ENCODE peak calls at places on chromosome 10, in five cellular contexts. U is NB4, R is AG10803, O is breast epithelium, T is fibroblast of mammary gland. C is an unnamed sample.

GRCh38 chr10:122143238-122143841 is 127.8 kb upstream of the BTBD16 start:
- DNase-seq in T (no peak), U (peak), R (no peak), O (no peak), C (no peak)

GRCh38 chr10:1653321-1653720 is 84.0 kb downstream of the ADARB2 start:
- DNase-seq in R (no peak), O (no peak), T (no peak), U (no peak), C (no peak)

GRCh38 chr10:32981760-32982159 is 23.7 kb upstream of the ITGB1 start:
- DNase-seq in R (peak), U (peak), T (peak), O (no peak), C (peak)

GRCh38 chr10:93554760-93555432 is 11.6 kb upstream of the FFAR4 start:
- DNase-seq in O (peak), R (peak), T (peak), U (peak), C (peak)

GRCh38 chr10:36181421-36181820 is 539.3 kb upstream of the FZD8 start:
- DNase-seq in U (no peak), R (peak), T (peak), O (no peak), C (no peak)

GRCh38 chr10:122323941-122324675 is 50.4 kb upstream of the PLEKHA1 start:
- DNase-seq in U (peak), O (no peak), R (peak), T (peak), C (peak)

GRCh38 chr10:59718246-59718645 is 8.6 kb upstream of the SLC16A9 start:
- DNase-seq in O (no peak), U (no peak), T (no peak), R (no peak), C (no peak)

GRCh38 chr10:71623098-71623985 is 96.2 kb downstream of the C10orf105 start:
- DNase-seq in T (peak), R (peak), U (peak), O (no peak), C (peak)

GRCh38 chr10:15589109-15589508 is 130.6 kb downstream of the ITGA8 start:
- DNase-seq in R (peak), O (no peak), U (no peak), T (no peak), C (peak)

GRCh38 chr10:72334832-72335393 is 19.8 kb downstream of the DNAJB12 start:
- DNase-seq in U (peak), O (peak), R (peak), T (peak), C (peak)

GRCh38 chr10:14358886-14359573 is 28.3 kb upstream of the FRMD4A start:
- DNase-seq in U (no peak), O (no peak), T (no peak), R (no peak), C (no peak)

GRCh38 chr10:122128357-122128756 is 139.4 kb downstream of the TACC2 start:
- DNase-seq in T (no peak), U (no peak), O (no peak), R (peak), C (no peak)

GRCh38 chr10:33732176-33733025 is 397.9 kb upstream of the NRP1 start:
- DNase-seq in U (no peak), O (no peak), T (no peak), R (no peak), C (peak)

GRCh38 chr10:83165164-83165563 is 974.1 kb upstream of the GHITM start:
- DNase-seq in O (no peak), R (no peak), T (no peak), U (no peak), C (no peak)

GRCh38 chr10:30387646-30388243 is 38.7 kb upstream of the MTPAP start:
- DNase-seq in U (no peak), T (peak), R (peak), O (no peak), C (peak)

GRCh38 chr10:50614444-50615137 is 9.2 kb downstream of the SGMS1 start:
- DNase-seq in O (no peak), T (no peak), R (no peak), U (no peak), C (no peak)

GRCh38 chr10:130062976-130063375 is 47.7 kb downstream of the C10orf143 start:
- DNase-seq in U (no peak), T (no peak), R (no peak), O (no peak), C (no peak)

GRCh38 chr10:3473271-3473670 is 300.7 kb upstream of the PITRM1 start:
- DNase-seq in U (no peak), O (peak), R (no peak), T (no peak), C (no peak)

GRCh38 chr10:132715791-132716680 is 69.9 kb downstream of the NKX6-2 start:
- DNase-seq in U (no peak), T (no peak), R (no peak), O (no peak), C (no peak)

GRCh38 chr10:72612203-72612826 is 13.6 kb downstream of the MICU1 start:
- DNase-seq in U (no peak), R (no peak), O (no peak), T (peak), C (peak)

GRCh38 chr10:97903128-97904025 is 53.7 kb downstream of the GOLGA7B start:
- DNase-seq in U (no peak), O (no peak), T (no peak), R (no peak), C (no peak)

GRCh38 chr10:30502266-30503058 is 68.5 kb downstream of the MAP3K8 start:
- DNase-seq in R (peak), O (no peak), U (peak), T (no peak), C (peak)

GRCh38 chr10:88418871-88419270 is 164.2 kb downstream of the RNLS start:
- DNase-seq in R (no peak), O (no peak), U (no peak), T (no peak), C (no peak)

GRCh38 chr10:10209152-10209551 is 808.5 kb upstream of the CELF2 start:
- DNase-seq in T (peak), U (peak), R (peak), O (no peak), C (peak)

GRCh38 chr10:32961892-32962369 is 3.9 kb upstream of the ITGB1 start:
- DNase-seq in O (no peak), R (peak), U (peak), T (peak), C (peak)

GRCh38 chr10:126525326-126525725 is 137.0 kb upstream of the ADAM12 start:
- DNase-seq in R (no peak), U (no peak), O (no peak), T (no peak), C (no peak)

GRCh38 chr10:133257489-133258065 is 19.1 kb downstream of the ADAM8 start:
- DNase-seq in R (peak), U (peak), T (peak), O (peak), C (peak)

GRCh38 chr10:7189909-7190308 is 220.9 kb downstream of the SFMBT2 start:
- DNase-seq in O (no peak), T (no peak), R (no peak), U (no peak), C (no peak)

GRCh38 chr10:11547111-11547625 is 64.3 kb downstream of the USP6NL start:
- DNase-seq in O (no peak), U (no peak), R (peak), T (no peak), C (peak)

GRCh38 chr10:101843032-101843991 is at the start of gene KCNIP2:
- DNase-seq in T (no peak), O (no peak), R (no peak), U (peak), C (no peak)

GRCh38 chr10:35470535-35470934 is 134.2 kb downstream of the CCNY start:
- DNase-seq in O (no peak), U (no peak), T (no peak), R (peak), C (no peak)

DNA sequence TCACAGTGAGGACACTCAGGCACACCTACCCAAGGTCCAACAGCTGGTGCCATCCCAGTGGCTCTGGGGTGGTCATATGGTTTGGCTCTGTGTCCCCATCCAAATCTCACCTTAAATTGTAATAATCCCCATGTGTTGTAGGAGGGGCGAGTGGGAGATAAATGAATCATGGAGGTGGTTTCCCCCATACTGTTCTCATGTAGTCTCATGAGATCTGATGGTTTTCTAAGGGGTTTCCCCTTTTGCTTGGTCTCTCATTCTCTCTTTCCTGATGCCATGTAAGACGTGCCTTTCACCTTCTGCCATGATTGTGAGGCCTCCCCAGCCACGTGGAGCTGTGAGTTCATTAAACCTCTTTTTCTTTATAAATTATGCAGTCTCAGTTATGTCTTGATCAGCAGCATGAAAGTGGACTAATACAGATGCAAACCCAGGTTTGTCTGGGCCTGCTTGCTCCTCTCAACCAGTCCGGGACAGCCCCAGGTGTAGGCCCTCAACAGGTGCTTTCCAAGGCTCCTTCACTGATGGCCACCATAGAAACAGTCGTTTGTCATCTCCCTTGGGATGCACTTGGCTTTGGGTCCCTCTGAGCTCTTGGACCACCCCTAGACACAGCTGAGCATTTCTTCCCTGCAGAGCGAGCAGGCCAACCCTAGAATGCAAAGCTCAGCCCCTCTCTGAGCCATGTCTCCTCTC is 101.3 kb upstream of the CTBP2 start:
- DNase-seq in O (no peak), T (no peak), U (no peak), R (no peak), C (no peak)
- H3K4me3 ChIP-seq in O (no peak), T (no peak), U (no peak), R (no peak), C (no peak)

DNA sequence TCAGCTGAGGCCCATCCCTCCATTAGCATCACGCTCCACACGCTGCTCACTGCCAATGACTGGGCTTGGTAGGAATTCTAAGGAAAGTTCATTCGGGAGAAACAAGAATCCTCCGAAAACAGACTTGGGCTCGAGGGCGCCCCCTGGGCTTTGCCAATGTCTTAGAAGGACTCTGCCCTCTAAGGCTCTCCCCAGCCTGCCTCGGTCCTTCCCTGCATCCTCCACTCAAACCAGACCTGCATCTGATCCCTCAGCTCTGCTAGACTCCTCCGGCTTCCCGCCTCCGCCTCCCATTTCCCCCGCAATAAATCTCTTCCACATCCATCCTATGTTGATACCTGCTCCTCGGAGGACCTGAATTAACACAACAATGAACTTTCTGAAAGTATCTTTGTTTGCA is 177.6 kb downstream of the PLPP4 start:
- DNase-seq in U (peak), T (no peak), O (no peak), R (no peak), C (no peak)
- TF ChIP-seq CTCF in U (peak), T (no peak), O (no peak), R (no peak), C (no peak)

GRCh38 chr10:103838851-103839512 is 16.4 kb downstream of the SH3PXD2A start:
- DNase-seq in T (peak), U (no peak), R (peak), O (no peak), C (no peak)

GRCh38 chr10:103841519-103841918 is 13.9 kb downstream of the SH3PXD2A start:
- DNase-seq in O (no peak), U (no peak), R (no peak), T (no peak), C (no peak)

GRCh38 chr10:103839513-103839864 is 15.9 kb downstream of the SH3PXD2A start:
- DNase-seq in O (no peak), R (no peak), T (no peak), U (no peak), C (no peak)

GRCh38 chr10:103839867-103840746 is 15.3 kb downstream of the SH3PXD2A start:
- DNase-seq in U (no peak), O (no peak), T (no peak), R (no peak), C (no peak)

GRCh38 chr10:103840747-103841085 is 14.7 kb downstream of the SH3PXD2A start:
- DNase-seq in U (no peak), O (no peak), T (no peak), R (no peak), C (no peak)
- H3K4me3 ChIP-seq in U (no peak), O (no peak), T (no peak), R (no peak), C (no peak)

GRCh38 chr10:6050801-6051445 is 11.2 kb downstream of the IL2RA start:
- DNase-seq in O (peak), T (peak), R (peak), U (peak), C (peak)
- TF ChIP-seq CTCF in O (no peak), T (peak), R (peak), U (no peak), C (peak)

GRCh38 chr10:114876602-114877300 is 55.2 kb downstream of the FHIP2A start:
- DNase-seq in O (peak), U (peak), R (peak), T (peak), C (peak)

GRCh38 chr10:114879093-114879492 is 57.5 kb downstream of the FHIP2A start:
- DNase-seq in T (peak), O (no peak), R (peak), U (no peak), C (no peak)

GRCh38 chr10:114874827-114875541 is 53.4 kb downstream of the FHIP2A start:
- DNase-seq in T (peak), U (peak), O (no peak), R (peak), C (peak)

GRCh38 chr10:114876169-114876568 is 54.6 kb downstream of the FHIP2A start:
- DNase-seq in T (peak), O (no peak), R (no peak), U (peak), C (no peak)

GRCh38 chr10:114877301-114877644 is 55.7 kb downstream of the FHIP2A start:
- DNase-seq in R (no peak), O (no peak), U (no peak), T (no peak), C (no peak)
- H3K4me3 ChIP-seq in R (no peak), O (no peak), U (no peak), T (no peak), C (no peak)

DNA sequence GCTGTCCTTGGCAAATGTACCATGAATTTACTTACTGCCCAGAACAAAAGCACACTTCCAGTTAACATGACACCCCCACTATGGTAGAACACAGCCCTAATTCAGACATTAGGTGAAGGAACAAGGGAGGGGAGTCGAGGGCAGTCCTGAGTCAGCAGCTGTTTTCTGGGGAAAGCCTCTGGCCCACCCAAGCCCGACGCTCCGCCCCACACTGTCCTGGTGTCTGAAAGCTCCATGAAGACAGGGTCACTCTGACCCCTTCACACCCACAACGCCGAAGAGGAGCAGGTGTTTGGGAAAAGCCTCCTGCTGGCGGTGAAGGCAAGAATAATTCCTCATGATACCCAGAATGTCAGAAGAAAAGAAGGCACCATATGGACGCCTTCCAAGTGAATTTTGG is 172.2 kb downstream of the DIP2C start:
- DNase-seq in O (no peak), U (no peak), R (no peak), T (no peak), C (no peak)
- TF ChIP-seq CTCF in O (no peak), U (no peak), R (no peak), T (no peak), C (no peak)

GRCh38 chr10:4825868-4826787 is at the start of gene AKR1E2:
- DNase-seq in R (peak), U (peak), T (peak), O (peak), C (peak)

GRCh38 chr10:4828005-4828404 is 2.0 kb downstream of the AKR1E2 start:
- DNase-seq in T (no peak), O (no peak), R (no peak), U (no peak), C (no peak)

GRCh38 chr10:4826788-4827324 is 849 bp downstream of the AKR1E2 start:
- DNase-seq in R (no peak), O (no peak), U (no peak), T (no peak), C (no peak)

GRCh38 chr10:4824791-4825310 is 1.2 kb upstream of the AKR1E2 start:
- DNase-seq in O (no peak), T (no peak), R (no peak), U (no peak), C (no peak)

GRCh38 chr10:4825456-4825867 is 545 bp upstream of the AKR1E2 start:
- DNase-seq in T (no peak), U (no peak), O (no peak), R (no peak), C (no peak)
- H3K4me3 ChIP-seq in T (peak), U (no peak), O (peak), R (peak), C (peak)

GRCh38 chr10:70540789-70541360 is 61.7 kb downstream of the PRF1 start:
- DNase-seq in O (no peak), R (no peak), T (no peak), U (no peak), C (no peak)
- TF ChIP-seq CTCF in O (no peak), R (no peak), T (no peak), U (no peak), C (no peak)

C was measured in foreskin fibroblast.